ENCODE peak calls at places on chromosome 2, in four cellular contexts. X, K, S and F are unnamed samples.

GRCh38 chr2:85458611-85459563 is 40.4 kb downstream of the SH2D6 start:
- DNase-seq in X (no peak), K (no peak), S (no peak), F (no peak)

GRCh38 chr2:2328847-2329246 is 2.2 kb downstream of the MYT1L start:
- DNase-seq in X (no peak), K (no peak), S (no peak), F (no peak)

GRCh38 chr2:112149194-112149593 is 11.0 kb downstream of the FBLN7 start:
- DNase-seq in X (no peak), K (no peak), S (no peak), F (peak; percentile 3)

GRCh38 chr2:219698684-219699439 is 71.4 kb downstream of the SLC4A3 start:
- DNase-seq in X (no peak), K (no peak), S (no peak), F (no peak)

GRCh38 chr2:136065384-136065783 is 52.6 kb downstream of the CXCR4 start:
- DNase-seq in X (no peak), K (no peak), S (peak; percentile 4), F (no peak)

GRCh38 chr2:178298785-178299212 is 104.5 kb downstream of the OSBPL6 start:
- DNase-seq in X (no peak), K (no peak), S (no peak), F (no peak)

GRCh38 chr2:237574467-237574866 is 8.1 kb downstream of the PRLH start:
- DNase-seq in X (no peak), K (no peak), S (no peak), F (no peak)

GRCh38 chr2:159074605-159075004 is 106.2 kb downstream of the TANC1 start:
- DNase-seq in X (no peak), K (no peak), S (no peak), F (no peak)

GRCh38 chr2:27959496-27959895 is 69.0 kb downstream of the BABAM2 start:
- DNase-seq in X (no peak), K (no peak), S (no peak), F (no peak)

GRCh38 chr2:39050109-39050508 is 70.7 kb downstream of the SOS1 start:
- DNase-seq in X (no peak), K (no peak), S (no peak), F (no peak)

GRCh38 chr2:240290432-240291336 is 144.8 kb upstream of the GPC1 start:
- DNase-seq in X (no peak), K (no peak), S (no peak), F (no peak)

GRCh38 chr2:231388725-231389346 is 6.7 kb upstream of the B3GNT7 start:
- DNase-seq in X (no peak), K (no peak), S (no peak), F (no peak)

GRCh38 chr2:128573116-128573515 is 254.4 kb upstream of the HS6ST1 start:
- DNase-seq in X (no peak), K (no peak), S (no peak), F (no peak)

GRCh38 chr2:207670887-207671286 is 40.6 kb upstream of the CCNYL1 start:
- DNase-seq in X (no peak), K (no peak), S (no peak), F (no peak)

GRCh38 chr2:78992807-78993517 is 32.5 kb upstream of the REG3G start:
- DNase-seq in X (no peak), K (no peak), S (no peak), F (peak; percentile 16)

GRCh38 chr2:102235491-102235890 is 48.7 kb downstream of the IL1RL2 start:
- DNase-seq in X (no peak), K (no peak), S (peak; percentile 30), F (no peak)

GRCh38 chr2:190355968-190356657 is 12.7 kb downstream of the INPP1 start:
- DNase-seq in X (no peak), K (no peak), S (peak; percentile 8), F (no peak)

GRCh38 chr2:199207011-199207410 is 250.7 kb downstream of the SATB2 start:
- DNase-seq in X (no peak), K (no peak), S (no peak), F (no peak)

GRCh38 chr2:66850406-66850805 is 415.5 kb downstream of the MEIS1 start:
- DNase-seq in X (no peak), K (no peak), S (no peak), F (no peak)

GRCh38 chr2:177155631-177156030 is 57.0 kb upstream of the HNRNPA3 start:
- DNase-seq in X (no peak), K (no peak), S (no peak), F (no peak)

GRCh38 chr2:203983064-203983715 is 46.6 kb downstream of the ICOS start:
- DNase-seq in X (no peak), K (no peak), S (no peak), F (no peak)

GRCh38 chr2:2564300-2565085 is 233.4 kb upstream of the MYT1L start:
- DNase-seq in X (no peak), K (no peak), S (no peak), F (no peak)

GRCh38 chr2:192515937-192516336 is 321.2 kb upstream of the TMEFF2 start:
- DNase-seq in X (no peak), K (no peak), S (no peak), F (no peak)

GRCh38 chr2:19540739-19541503 is 182.5 kb upstream of the OSR1 start:
- DNase-seq in X (peak; percentile 74), K (peak; percentile 24), S (peak; percentile 55), F (no peak)

GRCh38 chr2:23287250-23287704 is 97.7 kb upstream of the KLHL29 start:
- DNase-seq in X (peak; percentile 8), K (no peak), S (no peak), F (no peak)

GRCh38 chr2:53969285-53970094 is 1.3 kb downstream of the PSME4 start:
- DNase-seq in X (no peak), K (peak; percentile 50), S (peak; percentile 21), F (peak; percentile 34)

GRCh38 chr2:174716785-174717184 is 47.5 kb downstream of the CHRNA1 start:
- DNase-seq in X (no peak), K (no peak), S (no peak), F (no peak)

GRCh38 chr2:166463640-166464039 is 30.4 kb downstream of the SCN7A start:
- DNase-seq in X (no peak), K (no peak), S (no peak), F (no peak)

GRCh38 chr2:217954051-217954450 is 48.7 kb downstream of the TNS1 start:
- DNase-seq in X (no peak), K (no peak), S (no peak), F (no peak)

GRCh38 chr2:238305092-238305862 is 15.0 kb upstream of the TRAF3IP1 start:
- DNase-seq in X (no peak), K (no peak), S (no peak), F (no peak)

GRCh38 chr2:75622929-75623328 is 23.7 kb upstream of the MRPL19 start:
- DNase-seq in X (no peak), K (no peak), S (no peak), F (no peak)

GRCh38 chr2:90069290-90069894 is 1377.9 kb downstream of the RPIA start:
- DNase-seq in X (no peak), K (peak; percentile 22), S (peak; percentile 70), F (peak; percentile 49)

GRCh38 chr2:127254386-127254981 is 34.4 kb upstream of the CYP27C1 start:
- DNase-seq in X (no peak), K (no peak), S (peak; percentile 45), F (no peak)
- TF ChIP-seq CTCF in X (no peak), K (no peak), S (no peak), F (no peak)

GRCh38 chr2:216222650-216223352 is 113.7 kb downstream of the XRCC5 start:
- DNase-seq in X (no peak), K (peak; percentile 74), S (no peak), F (peak; percentile 41)
- TF ChIP-seq CTCF in X (peak; percentile 55), K (peak; percentile 63), S (no peak), F (peak; percentile 73)

DNA sequence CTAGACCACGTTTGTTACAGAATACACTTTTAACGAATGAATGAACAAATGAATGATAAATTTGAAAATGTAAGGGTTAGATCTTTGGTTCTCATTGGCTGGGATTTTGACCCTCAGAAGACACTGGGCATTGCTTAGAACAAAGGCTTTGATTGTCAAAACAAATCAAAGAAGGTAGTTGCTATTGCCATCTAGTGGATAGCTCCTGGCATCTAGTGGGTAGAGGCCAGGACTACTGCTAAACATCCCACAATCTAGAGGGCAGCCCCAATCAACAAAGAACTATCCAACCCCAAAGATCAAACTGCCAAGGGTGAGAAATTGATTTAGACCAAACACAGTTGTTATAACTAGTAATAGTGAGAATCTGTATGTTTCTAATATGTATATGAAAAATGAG is 552.3 kb downstream of the KCNJ3 start:
- DNase-seq in X (no peak), K (peak; percentile 38), S (peak; percentile 27), F (no peak)
- TF ChIP-seq CTCF in X (no peak), K (peak; percentile 54), S (peak; percentile 38), F (peak; percentile 44)

DNA sequence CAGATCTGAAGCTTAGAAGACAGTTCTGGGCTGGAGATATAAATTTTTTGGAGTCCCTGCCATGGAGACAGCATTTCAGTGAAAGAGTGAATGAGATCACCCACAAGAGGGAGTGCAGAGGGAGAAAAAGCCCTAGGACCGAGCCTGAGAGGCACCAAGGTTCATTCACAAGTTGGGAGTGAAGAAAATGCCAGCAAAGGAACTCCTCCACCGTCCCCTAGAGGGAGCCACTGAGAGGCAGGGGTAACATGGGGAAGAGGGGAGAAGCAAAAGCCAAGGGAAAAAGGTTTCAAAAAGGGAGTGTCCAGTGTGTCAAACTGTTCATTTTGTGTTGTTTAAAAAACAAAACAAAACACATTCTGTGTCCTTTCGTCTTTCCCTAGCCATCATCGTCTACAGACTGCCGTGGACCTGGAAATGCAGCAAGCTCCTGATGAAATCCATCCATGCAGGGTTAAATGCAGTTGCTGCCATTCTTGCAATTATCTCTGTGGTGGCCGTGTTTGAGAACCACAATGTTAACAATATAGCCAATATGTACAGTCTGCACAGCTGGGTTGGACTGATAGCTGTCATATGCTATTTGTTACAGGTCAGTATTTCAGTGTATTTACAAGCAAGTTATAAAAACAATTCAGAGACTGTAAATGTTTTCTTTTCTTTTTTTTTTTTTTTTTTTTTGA is 19.1 kb downstream of the CYBRD1 start:
- DNase-seq in X (no peak), K (peak; percentile 39), S (peak; percentile 42), F (no peak)
- TF ChIP-seq CTCF in X (peak; percentile 50), K (peak; percentile 46), S (no peak), F (peak; percentile 25)

DNA sequence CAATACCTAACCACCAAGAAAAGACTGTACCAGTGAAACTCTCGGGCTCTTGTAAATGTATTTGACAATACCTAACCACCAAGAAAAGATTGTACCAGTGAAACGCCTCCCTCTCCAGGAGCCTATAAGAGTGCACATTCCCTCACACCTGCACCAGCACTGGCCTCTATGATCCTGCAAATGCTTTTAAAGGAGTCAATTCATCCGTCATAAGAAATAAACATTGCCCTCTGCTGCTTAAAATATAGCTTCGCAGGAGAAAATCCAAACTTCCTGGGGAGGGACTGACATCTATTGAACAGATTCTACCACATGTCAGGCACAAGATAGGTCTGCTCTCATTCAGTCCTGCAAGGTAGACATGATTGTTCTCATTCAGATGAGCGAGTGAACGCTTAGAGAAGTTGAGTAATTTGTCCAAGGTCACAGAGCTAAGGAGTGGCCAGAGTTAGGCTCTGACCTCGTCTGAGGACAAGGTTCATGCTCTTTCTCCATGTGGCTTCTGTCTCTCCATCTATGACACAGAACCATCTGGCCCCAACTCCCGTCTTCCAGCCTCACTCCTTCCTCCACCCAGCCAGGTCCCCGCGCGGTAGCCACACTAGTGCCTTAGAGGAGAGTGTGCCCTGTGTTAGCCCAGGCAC is 38.7 kb downstream of the MCFD2 start:
- DNase-seq in X (no peak), K (peak; percentile 53), S (peak; percentile 41), F (no peak)
- TF ChIP-seq CTCF in X (peak; percentile 61), K (no peak), S (peak; percentile 51), F (peak; percentile 3)

DNA sequence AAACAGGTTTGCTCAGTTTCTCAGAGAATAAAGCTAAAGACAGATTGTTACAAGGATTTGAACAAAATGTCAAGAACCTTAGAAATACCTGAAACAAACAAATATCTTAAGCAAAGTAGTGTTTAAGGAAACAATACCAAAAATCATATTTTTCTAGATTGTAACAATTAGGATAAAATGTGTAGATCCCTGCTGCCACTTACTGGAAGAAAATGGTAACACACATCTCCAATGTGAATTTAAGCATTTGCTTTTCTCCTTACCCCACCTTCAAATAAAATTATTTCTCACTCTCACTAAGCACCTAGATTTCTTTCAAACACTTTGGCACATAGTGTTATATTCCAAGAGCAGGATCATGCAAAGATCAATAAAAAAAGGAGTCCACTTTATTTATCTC is 34.9 kb downstream of the SUCLG1 start:
- DNase-seq in X (no peak), K (no peak), S (no peak), F (peak; percentile 18)
- TF ChIP-seq CTCF in X (peak; percentile 67), K (peak; percentile 26), S (peak; percentile 45), F (peak; percentile 41)